ENCODE peak calls at places on chromosomes 7 and 10, in six cellular contexts. A, J, Q, S, E and O are unnamed samples.

GRCh38 chr10:123742751-123743440 is 76.7 kb downstream of the GPR26 start:
- DNase-seq in J (no peak), S (no peak), A (no peak), Q (no peak), E (no peak), O (no peak)

GRCh38 chr10:124560377-124560776 is 98.8 kb downstream of the LHPP start:
- DNase-seq in S (no peak), Q (peak), E (peak), A (no peak), J (no peak), O (no peak)

GRCh38 chr10:9311702-9312499 is 1257.4 kb downstream of the GATA3 start:
- DNase-seq in E (no peak), A (no peak), Q (no peak), S (no peak), J (no peak), O (no peak)

GRCh38 chr7:138979988-138980574 is 1.1 kb downstream of the KIAA1549 start:
- DNase-seq in A (no peak), S (no peak), E (no peak), J (no peak), Q (no peak), O (no peak)

GRCh38 chr10:94420516-94420915 is 18.2 kb downstream of the TBC1D12 start:
- DNase-seq in Q (no peak), J (no peak), A (no peak), E (no peak), S (no peak), O (no peak)

GRCh38 chr10:1677307-1677939 is 59.9 kb downstream of the ADARB2 start:
- DNase-seq in A (no peak), E (no peak), J (no peak), S (no peak), Q (no peak), O (no peak)

GRCh38 chr10:17661510-17661909 is 17.6 kb downstream of the STAM start:
- DNase-seq in Q (no peak), A (no peak), E (no peak), S (no peak), J (no peak), O (no peak)

GRCh38 chr7:147081117-147081516 is 964.5 kb downstream of the CNTNAP2 start:
- DNase-seq in A (no peak), J (no peak), Q (no peak), E (no peak), S (no peak), O (no peak)

GRCh38 chr7:135768990-135769389 is 20.4 kb upstream of the FAM180A start:
- DNase-seq in J (no peak), E (no peak), A (no peak), S (no peak), Q (no peak), O (no peak)

GRCh38 chr7:94823952-94824351 is 83.4 kb upstream of the PPP1R9A start:
- DNase-seq in S (no peak), A (no peak), E (peak), J (no peak), Q (no peak), O (no peak)

GRCh38 chr10:43225787-43226153 is 41.1 kb downstream of the RASGEF1A start:
- DNase-seq in E (no peak), J (no peak), S (peak), A (peak), Q (peak), O (no peak)

GRCh38 chr7:100515072-100515532 is 23.9 kb upstream of the AGFG2 start:
- DNase-seq in S (no peak), A (no peak), J (no peak), E (peak), Q (no peak), O (no peak)

GRCh38 chr10:118584181-118584954 is 11.1 kb downstream of the PRLHR start:
- DNase-seq in A (no peak), J (no peak), S (no peak), Q (no peak), E (peak), O (no peak)

GRCh38 chr10:110207805-110208613 is 604 bp downstream of the MXI1 start:
- DNase-seq in S (peak), Q (peak), J (peak), A (peak), E (peak), O (peak)

GRCh38 chr10:61835069-61835908 is 66.2 kb upstream of the ARID5B start:
- DNase-seq in Q (no peak), E (peak), J (no peak), A (no peak), S (no peak), O (no peak)

GRCh38 chr7:70321016-70321415 is 722.7 kb downstream of the AUTS2 start:
- DNase-seq in E (no peak), S (no peak), Q (no peak), A (no peak), J (no peak), O (no peak)

GRCh38 chr7:22137026-22137425 is 191.3 kb upstream of the CDCA7L start:
- DNase-seq in J (no peak), S (no peak), A (no peak), Q (no peak), E (peak), O (no peak)

GRCh38 chr7:50803359-50804337 is 21.0 kb upstream of the GRB10 start:
- DNase-seq in A (no peak), S (no peak), Q (no peak), J (no peak), E (no peak), O (no peak)

GRCh38 chr10:43386981-43387677 is 15.7 kb downstream of the FXYD4 start:
- DNase-seq in J (no peak), S (no peak), A (no peak), E (no peak), Q (no peak), O (no peak)

GRCh38 chr10:84076047-84076388 is 63.3 kb upstream of the GHITM start:
- DNase-seq in Q (no peak), A (no peak), J (no peak), S (no peak), E (peak), O (no peak)

GRCh38 chr7:2934211-2934731 is 90.2 kb upstream of the GNA12 start:
- DNase-seq in S (peak), A (no peak), J (no peak), E (peak), Q (no peak), O (no peak)

GRCh38 chr10:107727762-107728317 is 563.3 kb upstream of the SORCS1 start:
- DNase-seq in J (no peak), E (peak), Q (no peak), A (peak), S (no peak), O (no peak)

GRCh38 chr10:89164920-89165319 is 42.2 kb downstream of the CH25H start:
- DNase-seq in A (no peak), Q (no peak), J (no peak), E (no peak), S (no peak), O (no peak)

GRCh38 chr10:29604291-29604825 is 30.4 kb downstream of the SVIL start:
- DNase-seq in S (no peak), E (no peak), A (no peak), J (no peak), Q (no peak), O (no peak)

GRCh38 chr7:5310822-5311405 is 28.2 kb downstream of the SLC29A4 start:
- DNase-seq in S (no peak), J (no peak), Q (no peak), A (no peak), E (no peak), O (no peak)

DNA sequence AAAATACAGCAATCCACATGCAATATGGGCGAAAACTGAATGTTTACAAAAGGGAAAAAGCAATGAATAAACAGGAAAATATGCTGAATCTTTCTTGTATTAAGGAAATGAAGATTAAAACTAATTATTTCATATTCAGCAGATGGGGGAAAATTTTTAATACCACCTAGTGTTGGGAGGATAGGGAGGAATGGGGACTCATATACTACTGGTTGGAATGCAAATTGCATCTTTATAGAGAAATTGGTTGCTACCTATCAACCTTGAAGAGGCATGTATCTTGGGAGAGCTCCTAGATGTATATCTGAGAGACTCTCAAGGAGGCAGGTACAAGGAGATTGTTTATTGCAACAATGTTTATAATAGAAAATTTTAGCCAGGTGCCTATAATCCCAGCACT is 101.4 kb downstream of the CREM start:
- DNase-seq in J (no peak), E (no peak), S (no peak), A (no peak), Q (no peak), O (no peak)
- TF ChIP-seq CTCF in J (peak), E (peak), S (no peak), A (no peak), Q (no peak), O (no peak)

GRCh38 chr7:53768191-53768590 is 732.8 kb downstream of the POM121L12 start:
- DNase-seq in J (no peak), E (no peak), A (no peak), Q (no peak), S (no peak), O (no peak)

DNA sequence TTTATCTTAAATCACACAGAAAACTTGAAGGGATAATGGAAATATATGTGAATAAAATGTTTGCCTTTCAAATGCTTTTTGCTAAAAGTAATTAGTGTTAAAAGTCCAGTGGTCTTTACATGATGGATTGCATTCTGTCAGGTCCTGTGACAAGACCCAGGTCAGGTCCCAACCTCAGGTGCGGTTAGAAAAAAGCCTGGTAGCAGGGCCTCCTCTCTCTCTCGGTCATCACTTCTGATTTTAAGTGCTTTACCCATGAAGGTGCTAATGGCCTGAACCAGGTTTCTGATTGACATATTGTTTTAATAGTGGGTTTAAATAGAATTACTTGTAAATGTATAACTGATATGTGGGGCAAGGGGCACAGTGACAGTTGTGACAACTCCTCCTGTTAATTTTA is 736.3 kb downstream of the POM121L12 start:
- DNase-seq in A (no peak), S (no peak), Q (no peak), J (no peak), E (no peak), O (no peak)
- TF ChIP-seq CTCF in A (no peak), S (no peak), Q (no peak), J (no peak), E (no peak), O (no peak)

DNA sequence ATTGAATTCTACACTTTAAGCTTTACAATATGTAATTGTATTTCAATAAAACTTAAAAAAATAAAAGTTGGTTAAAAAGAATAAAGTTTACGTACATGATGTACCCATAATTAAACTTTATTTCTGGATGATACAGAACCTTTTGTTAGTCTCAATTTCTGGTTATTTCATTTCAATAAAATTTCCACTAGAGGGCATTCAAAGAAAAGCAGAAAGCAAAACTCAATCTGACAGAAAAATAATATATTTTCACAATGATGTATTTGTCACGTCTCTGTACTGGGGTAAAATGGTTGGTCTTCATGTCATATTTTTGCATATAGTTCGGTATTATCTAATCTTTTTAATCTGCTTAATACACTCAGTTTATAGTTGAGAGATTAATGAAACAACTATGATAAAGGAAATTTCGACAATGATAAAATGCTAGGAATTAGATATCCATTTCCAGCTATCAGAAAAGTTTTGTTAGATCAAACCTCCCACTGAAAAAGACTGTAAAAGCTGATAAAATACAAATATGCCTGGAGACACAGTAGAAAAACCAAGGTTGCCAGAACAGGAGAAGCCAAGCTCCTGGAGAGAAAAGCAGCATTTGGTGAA is 27.4 kb downstream of the ASZ1 start:
- DNase-seq in J (no peak), Q (no peak), S (no peak), E (peak), A (no peak), O (peak)
- TF ChIP-seq CTCF in J (peak), Q (peak), S (peak), E (peak), A (peak), O (peak)

GRCh38 chr10:14583967-14584366 is 190.7 kb downstream of the FAM107B start:
- DNase-seq in S (peak), Q (no peak), J (no peak), A (no peak), E (no peak), O (no peak)
- TF ChIP-seq CTCF in S (no peak), Q (no peak), J (no peak), A (no peak), E (no peak), O (no peak)